ENCODE peak calls at places on chromosomes 16 and 17, in nine cellular contexts. P is Peyer's patch, W is adrenal gland, S is fibroblast of lung, G is tibial nerve, Q is GM12865, N is NB4, R is ascending aorta, D is A549. X is an unnamed sample.

GRCh38 chr17:41785876-41786226 is 660 bp downstream of the JUP start:
- DNase-seq in P (peak), W (no peak), S (peak), G (no peak), Q (no peak), N (peak), R (no peak), D (peak), X (no peak)

GRCh38 chr16:88617268-88618031 is 20.9 kb upstream of the IL17C start:
- DNase-seq in P (no peak), W (no peak), S (no peak), G (no peak), Q (no peak), N (no peak), R (no peak), D (no peak), X (no peak)

GRCh38 chr16:24721830-24722238 is 7.6 kb upstream of the TNRC6A start:
- DNase-seq in P (no peak), W (no peak), S (peak), G (no peak), Q (no peak), N (peak), R (no peak), D (no peak), X (no peak)

GRCh38 chr17:32264823-32265191 is 825 bp upstream of the RHBDL3 start:
- DNase-seq in P (no peak), W (no peak), S (no peak), G (no peak), Q (no peak), N (no peak), R (no peak), D (no peak), X (no peak)

GRCh38 chr17:74827800-74828199 is 31.9 kb downstream of the GRIN2C start:
- DNase-seq in P (no peak), W (no peak), S (no peak), G (no peak), Q (no peak), N (no peak), R (no peak), D (no peak), X (no peak)

GRCh38 chr17:61216066-61216465 is 183.6 kb upstream of the TBX2 start:
- DNase-seq in P (no peak), W (no peak), S (no peak), G (no peak), Q (no peak), N (no peak), R (no peak), D (no peak), X (no peak)

GRCh38 chr16:55204094-55204493 is 119.9 kb upstream of the IRX6 start:
- DNase-seq in P (no peak), W (no peak), S (no peak), G (no peak), Q (no peak), N (peak), R (no peak), D (no peak), X (no peak)

GRCh38 chr16:5349101-5349500 is 251.5 kb upstream of the EEF2KMT start:
- DNase-seq in P (no peak), W (no peak), S (no peak), G (no peak), Q (no peak), N (no peak), R (no peak), D (no peak), X (no peak)

GRCh38 chr16:83296505-83296904 is 511.3 kb upstream of the HSBP1 start:
- DNase-seq in P (no peak), W (no peak), S (no peak), G (no peak), Q (no peak), N (no peak), R (no peak), D (no peak), X (no peak)

GRCh38 chr16:81431554-81432353 is 12.9 kb upstream of the CMIP start:
- DNase-seq in P (no peak), W (peak), S (peak), G (peak), Q (no peak), N (peak), R (peak), D (peak), X (peak)

GRCh38 chr16:977096-977701 is 4.4 kb upstream of the SOX8 start:
- DNase-seq in P (no peak), W (peak), S (no peak), G (no peak), Q (no peak), N (no peak), R (peak), D (no peak), X (no peak)

GRCh38 chr17:76909971-76910760 is 42.0 kb downstream of the MGAT5B start:
- DNase-seq in P (no peak), W (peak), S (peak), G (no peak), Q (peak), N (peak), R (no peak), D (peak), X (peak)

GRCh38 chr17:53607475-53607874 is 215.3 kb upstream of the KIF2B start:
- DNase-seq in P (no peak), W (no peak), S (no peak), G (no peak), Q (no peak), N (no peak), R (no peak), D (no peak), X (no peak)

GRCh38 chr16:87661561-87661960 is 59.3 kb downstream of the JPH3 start:
- DNase-seq in P (no peak), W (peak), S (peak), G (peak), Q (peak), N (peak), R (no peak), D (peak), X (peak)

GRCh38 chr16:87582221-87582965 is 19.9 kb upstream of the JPH3 start:
- DNase-seq in P (no peak), W (peak), S (peak), G (peak), Q (no peak), N (peak), R (peak), D (no peak), X (peak)

GRCh38 chr16:68499011-68499410 is 40.1 kb upstream of the ZFP90 start:
- DNase-seq in P (no peak), W (no peak), S (no peak), G (no peak), Q (no peak), N (no peak), R (no peak), D (no peak), X (no peak)

GRCh38 chr17:19492140-19492539 is 41.5 kb upstream of the SLC47A1 start:
- DNase-seq in P (no peak), W (no peak), S (no peak), G (no peak), Q (no peak), N (no peak), R (no peak), D (no peak), X (no peak)

GRCh38 chr16:78364501-78364900 is 265.0 kb downstream of the WWOX start:
- DNase-seq in P (no peak), W (no peak), S (no peak), G (no peak), Q (no peak), N (no peak), R (no peak), D (no peak), X (no peak)

GRCh38 chr16:50711040-50711439 is 17.6 kb downstream of the NOD2 start:
- DNase-seq in P (no peak), W (peak), S (no peak), G (no peak), Q (no peak), N (no peak), R (no peak), D (no peak), X (no peak)

GRCh38 chr17:16477255-16477654 is 14.7 kb downstream of the LRRC75A start:
- DNase-seq in P (no peak), W (peak), S (peak), G (peak), Q (no peak), N (no peak), R (no peak), D (peak), X (peak)

GRCh38 chr17:64129765-64130558 is at the start of gene ERN1:
- DNase-seq in P (peak), W (peak), S (peak), G (peak), Q (peak), N (peak), R (peak), D (peak), X (peak)

GRCh38 chr16:2715519-2715918 is 4.5 kb downstream of the PRSS27 start:
- DNase-seq in P (peak), W (peak), S (peak), G (peak), Q (peak), N (peak), R (no peak), D (no peak), X (peak)

GRCh38 chr17:83055911-83056582 is 23.4 kb upstream of the METRNL start:
- DNase-seq in P (no peak), W (peak), S (peak), G (peak), Q (no peak), N (peak), R (no peak), D (peak), X (peak)

GRCh38 chr17:12730931-12731521 is 58.3 kb upstream of the ARHGAP44 start:
- DNase-seq in P (peak), W (peak), S (peak), G (no peak), Q (no peak), N (no peak), R (peak), D (peak), X (peak)

GRCh38 chr16:177394-177822 is 928 bp downstream of the HBA1 start:
- DNase-seq in P (no peak), W (no peak), S (peak), G (no peak), Q (no peak), N (no peak), R (no peak), D (no peak), X (peak)

GRCh38 chr16:73214825-73215481 is 167.0 kb upstream of the ZFHX3 start:
- DNase-seq in P (no peak), W (no peak), S (peak), G (no peak), Q (no peak), N (no peak), R (no peak), D (no peak), X (peak)

GRCh38 chr17:64507418-64507766 is 615 bp downstream of the CEP95 start:
- DNase-seq in P (no peak), W (peak), S (peak), G (peak), Q (peak), N (peak), R (no peak), D (peak), X (peak)

GRCh38 chr16:56422896-56423441 is 2.4 kb downstream of the AMFR start:
- DNase-seq in P (no peak), W (no peak), S (no peak), G (no peak), Q (peak), N (no peak), R (no peak), D (no peak), X (no peak)
- H3K4me3 ChIP-seq in P (no peak), W (no peak), S (no peak), G (no peak), Q (peak), N (no peak), R (peak), D (no peak), X (peak)

GRCh38 chr16:71847096-71847495 is 1.3 kb downstream of the ATXN1L start:
- DNase-seq in P (no peak), W (no peak), S (no peak), G (no peak), Q (peak), N (no peak), R (no peak), D (no peak), X (no peak)

GRCh38 chr16:71848622-71849021 is 2.8 kb downstream of the ATXN1L start:
- DNase-seq in P (no peak), W (no peak), S (no peak), G (no peak), Q (no peak), N (no peak), R (no peak), D (no peak), X (no peak)

GRCh38 chr16:71846443-71846842 is 667 bp downstream of the ATXN1L start:
- DNase-seq in P (no peak), W (no peak), S (peak), G (no peak), Q (peak), N (peak), R (no peak), D (no peak), X (peak)

GRCh38 chr16:71843517-71844031 is 2.2 kb upstream of the ATXN1L start:
- DNase-seq in P (no peak), W (no peak), S (no peak), G (no peak), Q (peak), N (no peak), R (no peak), D (no peak), X (no peak)

GRCh38 chr16:71845639-71846431 is at the start of gene ATXN1L:
- DNase-seq in P (peak), W (peak), S (peak), G (peak), Q (peak), N (peak), R (peak), D (peak), X (peak)
- TF ChIP-seq CTCF in P (no peak), W (no peak), S (no peak), G (peak), Q (no peak), N (no peak), R (no peak), D (no peak), X (no peak)

DNA sequence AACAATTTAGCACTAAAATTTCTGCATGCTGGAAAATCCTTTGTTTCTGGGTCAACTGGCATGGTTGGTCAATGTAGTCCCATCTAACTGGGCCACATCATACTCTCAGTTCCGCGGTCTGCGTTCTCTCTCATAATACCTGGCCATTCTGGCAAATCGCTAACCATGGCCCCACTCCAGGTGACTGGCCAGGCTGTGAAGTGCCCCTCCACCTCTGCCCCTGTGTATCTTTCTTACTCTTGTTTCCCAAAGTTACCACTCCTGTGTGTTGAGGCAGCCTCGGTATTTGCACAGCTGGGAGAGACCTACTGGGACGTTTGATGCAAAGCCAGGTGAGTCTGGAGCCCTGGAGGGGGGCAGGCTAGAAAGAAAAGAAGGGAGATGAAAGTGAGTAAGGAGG is 2.0 kb upstream of the TMEM238L start:
- DNase-seq in P (peak), W (no peak), S (no peak), G (no peak), Q (no peak), N (no peak), R (no peak), D (no peak), X (no peak)
- H3K4me3 ChIP-seq in P (no peak), W (no peak), S (no peak), G (no peak), Q (no peak), N (no peak), R (no peak), D (no peak), X (no peak)

GRCh38 chr17:70139449-70139993 is 29.8 kb upstream of the KCNJ2 start:
- DNase-seq in P (no peak), W (no peak), S (no peak), G (no peak), Q (no peak), N (no peak), R (no peak), D (no peak), X (no peak)
- TF ChIP-seq CTCF in P (no peak), W (no peak), S (no peak), G (no peak), Q (no peak), N (no peak), R (no peak), D (no peak), X (no peak)

DNA sequence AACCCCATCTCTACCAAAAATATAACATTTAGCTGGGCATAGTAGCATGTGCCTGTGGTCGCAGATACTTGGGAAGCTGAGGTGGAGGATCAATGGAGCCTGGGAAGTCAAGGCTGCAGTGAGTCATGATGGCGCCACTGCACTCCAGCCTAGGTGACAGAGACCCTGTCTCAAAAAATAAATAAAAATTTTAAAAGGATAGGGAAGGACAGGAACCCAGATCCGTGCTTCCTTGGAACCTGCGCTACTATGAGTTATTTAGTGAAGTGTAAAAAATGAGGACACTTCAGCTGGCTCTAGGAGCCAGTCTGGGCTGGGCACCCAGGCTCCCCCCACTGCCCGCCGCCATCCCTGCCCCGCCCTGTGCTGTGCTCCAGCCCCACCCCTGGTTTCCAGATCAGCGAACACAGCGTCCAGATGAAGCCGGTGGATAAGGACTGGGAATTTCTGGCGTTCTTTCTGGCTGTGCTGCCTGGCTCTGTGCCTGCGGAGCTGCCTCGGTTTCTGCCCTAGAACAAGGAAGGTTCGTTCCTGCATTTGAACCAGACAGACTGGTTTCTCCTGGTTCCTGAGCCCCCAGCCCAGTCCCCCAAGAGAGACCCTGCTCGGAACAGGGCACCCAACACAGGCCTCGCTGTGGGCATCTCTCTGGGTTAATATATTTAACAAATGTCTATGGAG is 18.5 kb downstream of the PLLP start:
- DNase-seq in P (peak), W (no peak), S (peak), G (peak), Q (no peak), N (no peak), R (no peak), D (no peak), X (peak)
- H3K4me3 ChIP-seq in P (peak), W (no peak), S (no peak), G (no peak), Q (no peak), N (no peak), R (no peak), D (no peak), X (no peak)

GRCh38 chr16:77157773-77158172 is 33.2 kb upstream of the MON1B start:
- DNase-seq in P (no peak), W (no peak), S (no peak), G (no peak), Q (no peak), N (no peak), R (no peak), D (no peak), X (peak)
- TF ChIP-seq CTCF in P (no peak), W (no peak), S (no peak), G (no peak), Q (no peak), N (no peak), R (no peak), D (no peak), X (no peak)

GRCh38 chr17:48178327-48178726 is 70.8 kb downstream of the SNX11 start:
- DNase-seq in P (no peak), W (no peak), S (no peak), G (no peak), Q (no peak), N (no peak), R (no peak), D (no peak), X (no peak)
- H3K4me3 ChIP-seq in P (no peak), W (no peak), S (no peak), G (no peak), Q (no peak), N (no peak), R (no peak), D (no peak), X (no peak)

GRCh38 chr17:70608193-70608592 is 438.9 kb downstream of the KCNJ2 start:
- DNase-seq in P (no peak), W (no peak), S (peak), G (no peak), Q (no peak), N (no peak), R (no peak), D (peak), X (no peak)

GRCh38 chr17:70603226-70603625 is 433.9 kb downstream of the KCNJ2 start:
- DNase-seq in P (no peak), W (no peak), S (no peak), G (no peak), Q (no peak), N (no peak), R (no peak), D (no peak), X (no peak)

GRCh38 chr17:70609566-70609965 is 440.2 kb downstream of the KCNJ2 start:
- DNase-seq in P (no peak), W (no peak), S (no peak), G (no peak), Q (no peak), N (no peak), R (no peak), D (no peak), X (no peak)

GRCh38 chr17:70608957-70609356 is 439.6 kb downstream of the KCNJ2 start:
- DNase-seq in P (no peak), W (no peak), S (no peak), G (no peak), Q (no peak), N (no peak), R (no peak), D (no peak), X (no peak)

GRCh38 chr17:70604854-70605253 is 435.5 kb downstream of the KCNJ2 start:
- DNase-seq in P (no peak), W (no peak), S (no peak), G (no peak), Q (no peak), N (no peak), R (no peak), D (peak), X (no peak)
- TF ChIP-seq CTCF in P (no peak), W (no peak), S (no peak), G (no peak), Q (no peak), N (no peak), R (no peak), D (no peak), X (no peak)

GRCh38 chr16:47143677-47144558 is at the start of gene NETO2:
- DNase-seq in P (peak), W (peak), S (peak), G (no peak), Q (peak), N (peak), R (no peak), D (peak), X (peak)

GRCh38 chr16:47140686-47141085 is 3.1 kb downstream of the NETO2 start:
- DNase-seq in P (no peak), W (no peak), S (no peak), G (no peak), Q (no peak), N (no peak), R (no peak), D (no peak), X (no peak)

GRCh38 chr16:47142469-47143328 is 1.0 kb downstream of the NETO2 start:
- DNase-seq in P (peak), W (peak), S (peak), G (no peak), Q (peak), N (peak), R (no peak), D (peak), X (peak)

GRCh38 chr16:47143329-47143676 is 442 bp downstream of the NETO2 start:
- DNase-seq in P (peak), W (peak), S (peak), G (no peak), Q (peak), N (peak), R (no peak), D (peak), X (peak)

DNA sequence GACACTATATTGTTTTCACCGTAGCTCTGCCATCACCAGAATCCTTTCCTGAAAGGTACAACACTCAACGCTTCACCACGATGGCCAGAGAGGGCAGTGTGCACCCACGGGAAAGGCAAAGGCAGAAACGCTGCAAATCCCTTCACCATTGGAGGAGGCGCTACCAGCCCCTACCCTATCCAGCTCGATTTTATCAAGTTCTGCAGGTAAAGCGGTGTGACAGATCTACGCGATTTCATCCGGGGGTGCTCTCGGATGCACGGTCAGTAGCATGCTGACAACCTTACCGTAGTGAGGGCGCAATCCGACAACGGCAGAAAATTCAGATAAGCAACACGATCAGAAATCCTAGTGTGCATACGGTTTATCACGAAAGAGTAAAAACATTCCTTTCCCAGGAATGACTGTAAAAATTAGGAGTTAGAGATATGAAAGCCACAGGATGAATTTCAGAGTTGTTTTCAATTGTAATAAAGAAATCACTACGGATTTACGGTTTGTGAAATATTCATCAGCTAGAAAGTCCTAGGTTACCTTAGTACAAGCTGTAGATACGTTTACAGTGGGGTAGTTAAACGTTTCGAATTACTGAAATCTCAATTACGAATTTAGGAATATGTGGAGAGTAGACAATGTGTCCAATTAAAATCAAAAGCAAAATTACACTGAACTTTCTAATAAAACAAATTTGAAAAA is 1.8 kb downstream of the NETO2 start:
- DNase-seq in P (peak), W (peak), S (peak), G (peak), Q (peak), N (peak), R (peak), D (peak), X (peak)
- H3K4me3 ChIP-seq in P (peak), W (no peak), S (peak), G (peak), Q (peak), N (peak), R (peak), D (peak), X (peak)

X was measured in fibroblast of the aortic adventitia.